ENCODE peak calls at places on chromosomes 12 and 14, in four cellular contexts. K is LHCN-M2, N is NCI-H1436, U is colonic mucosa. Y is an unnamed sample.

GRCh38 chr14:38623661-38624060 is 367.8 kb upstream of the CLEC14A start:
- DNase-seq in K (peak; percentile 21), N (no peak), U (no peak), Y (no peak)

GRCh38 chr14:56422703-56423213 is 156.8 kb upstream of the TMEM260 start:
- DNase-seq in K (peak; percentile 67), N (peak; percentile 4), U (peak; percentile 42), Y (peak; percentile 77)

GRCh38 chr12:123050331-123050809 is 69.9 kb downstream of the ARL6IP4 start:
- DNase-seq in K (peak; percentile 59), N (no peak), U (no peak), Y (no peak)

GRCh38 chr12:7959278-7960063 is 23.5 kb upstream of the SLC2A3 start:
- DNase-seq in K (peak; percentile 23), N (no peak), U (peak; percentile 31), Y (no peak)

GRCh38 chr14:61737913-61738312 is 24.3 kb upstream of the SNAPC1 start:
- DNase-seq in K (no peak), N (no peak), U (no peak), Y (no peak)

GRCh38 chr14:104563742-104564615 is 15.6 kb upstream of the C14orf180 start:
- DNase-seq in K (peak; percentile 23), N (no peak), U (peak; percentile 70), Y (peak; percentile 91)

GRCh38 chr12:67068204-67068731 is 200.9 kb upstream of the CAND1 start:
- DNase-seq in K (no peak), N (no peak), U (peak; percentile 29), Y (peak; percentile 41)

GRCh38 chr12:129753596-129753995 is 150.2 kb downstream of the TMEM132D start:
- DNase-seq in K (no peak), N (no peak), U (no peak), Y (no peak)

GRCh38 chr14:106044949-106045596 is 518.7 kb downstream of the TMEM121 start:
- DNase-seq in K (peak; percentile 22), N (peak; percentile 27), U (peak; percentile 68), Y (no peak)

GRCh38 chr12:11677752-11678151 is 28.3 kb downstream of the ETV6 start:
- DNase-seq in K (no peak), N (no peak), U (no peak), Y (no peak)

GRCh38 chr12:2324375-2324774 is 271.6 kb downstream of the CACNA1C start:
- DNase-seq in K (peak; percentile 67), N (peak; percentile 95), U (peak; percentile 64), Y (no peak)

GRCh38 chr14:104248203-104249055 is 110.0 kb downstream of the KIF26A start:
- DNase-seq in K (no peak), N (no peak), U (no peak), Y (peak; percentile 29)

GRCh38 chr14:100278702-100279101 is 27.5 kb downstream of the SLC25A29 start:
- DNase-seq in K (peak; percentile 58), N (no peak), U (no peak), Y (peak; percentile 28)

GRCh38 chr12:27179399-27180214 is 64.5 kb upstream of the STK38L start:
- DNase-seq in K (peak; percentile 91), N (no peak), U (no peak), Y (peak; percentile 30)

GRCh38 chr12:100955139-100955538 is 160.6 kb downstream of the ANO4 start:
- DNase-seq in K (peak; percentile 62), N (no peak), U (no peak), Y (no peak)

GRCh38 chr14:100898935-100899840 is 4.3 kb downstream of the RTL1 start:
- DNase-seq in K (no peak), N (peak; percentile 66), U (peak; percentile 25), Y (peak; percentile 24)

GRCh38 chr14:51776102-51776894 is 84.1 kb upstream of the GNG2 start:
- DNase-seq in K (peak; percentile 58), N (peak; percentile 60), U (peak; percentile 27), Y (peak; percentile 67)

GRCh38 chr12:71045781-71046180 is 112.0 kb downstream of the TSPAN8 start:
- DNase-seq in K (peak; percentile 68), N (no peak), U (no peak), Y (no peak)

GRCh38 chr14:71680733-71681387 is 251.4 kb upstream of the RGS6 start:
- DNase-seq in K (no peak), N (no peak), U (no peak), Y (no peak)

GRCh38 chr12:67355428-67356385 is 86.5 kb downstream of the CAND1 start:
- DNase-seq in K (peak; percentile 77), N (peak; percentile 69), U (no peak), Y (peak; percentile 61)

GRCh38 chr12:27434673-27435565 is 11.6 kb upstream of the SMCO2 start:
- DNase-seq in K (no peak), N (no peak), U (no peak), Y (peak; percentile 64)

GRCh38 chr14:32693114-32693513 is 245.6 kb upstream of the NPAS3 start:
- DNase-seq in K (peak; percentile 91), N (no peak), U (no peak), Y (no peak)

GRCh38 chr12:29212682-29213397 is 63.8 kb downstream of the FAR2 start:
- DNase-seq in K (no peak), N (no peak), U (no peak), Y (no peak)

GRCh38 chr14:61102549-61103466 is 121.8 kb downstream of the SLC38A6 start:
- DNase-seq in K (no peak), N (no peak), U (no peak), Y (no peak)

GRCh38 chr12:97283297-97283696 is 179.3 kb upstream of the RMST start:
- DNase-seq in K (no peak), N (no peak), U (no peak), Y (no peak)

GRCh38 chr12:3141339-3142321 is 64.5 kb downstream of the TSPAN9 start:
- DNase-seq in K (no peak), N (no peak), U (no peak), Y (no peak)

GRCh38 chr14:36874396-36875138 is 212.9 kb downstream of the PAX9 start:
- DNase-seq in K (no peak), N (no peak), U (no peak), Y (no peak)

GRCh38 chr14:105531088-105531957 is 4.9 kb downstream of the TMEM121 start:
- DNase-seq in K (no peak), N (no peak), U (no peak), Y (peak; percentile 26)

GRCh38 chr12:104579716-104580495 is 123.2 kb downstream of the CHST11 start:
- DNase-seq in K (no peak), N (no peak), U (no peak), Y (no peak)

GRCh38 chr12:42187799-42188198 is 43.1 kb upstream of the GXYLT1 start:
- DNase-seq in K (peak; percentile 22), N (no peak), U (no peak), Y (no peak)

GRCh38 chr14:47678993-47679392 is 3.6 kb upstream of the MDGA2 start:
- DNase-seq in K (no peak), N (no peak), U (no peak), Y (peak; percentile 39)

GRCh38 chr14:22887260-22887989 is 4.4 kb downstream of the REM2 start:
- DNase-seq in K (peak; percentile 89), N (peak; percentile 88), U (peak; percentile 77), Y (no peak)